ENCODE peak calls at places on chromosome 11, in seven cellular contexts. A, G, V, K, D, R and C are unnamed samples.

GRCh38 chr11:45233804-45234170 is 52.4 kb downstream of the SYT13 start:
- DNase-seq in A (no peak), G (no peak), V (no peak), K (no peak), D (no peak), R (no peak), C (no peak)

GRCh38 chr11:986270-986951 is 50.1 kb downstream of the MUC6 start:
- DNase-seq in A (no peak), G (peak; percentile 35), V (no peak), K (no peak), D (no peak), R (no peak), C (no peak)

GRCh38 chr11:12840871-12841516 is 166.8 kb downstream of the TEAD1 start:
- DNase-seq in A (no peak), G (no peak), V (no peak), K (no peak), D (no peak), R (no peak), C (no peak)

GRCh38 chr11:65204646-65205601 is 23.2 kb downstream of the CAPN1 start:
- DNase-seq in A (peak; percentile 63), G (peak; percentile 57), V (no peak), K (no peak), D (peak; percentile 91), R (no peak), C (no peak)

GRCh38 chr11:57936050-57936418 is 87.6 kb upstream of the OR9Q1 start:
- DNase-seq in A (no peak), G (no peak), V (no peak), K (no peak), D (no peak), R (no peak), C (no peak)

GRCh38 chr11:70502677-70503076 is 104.3 kb downstream of the CTTN start:
- DNase-seq in A (no peak), G (no peak), V (no peak), K (no peak), D (no peak), R (no peak), C (no peak)

GRCh38 chr11:34653851-34654490 is 33.1 kb downstream of the EHF start:
- DNase-seq in A (no peak), G (peak; percentile 89), V (peak; percentile 82), K (peak; percentile 72), D (no peak), R (no peak), C (no peak)

GRCh38 chr11:65121447-65121864 is 478 bp downstream of the FAU start:
- DNase-seq in A (no peak), G (no peak), V (no peak), K (peak; percentile 34), D (no peak), R (no peak), C (no peak)

GRCh38 chr11:61956191-61957027 is 6.3 kb downstream of the BEST1 start:
- DNase-seq in A (no peak), G (no peak), V (no peak), K (no peak), D (no peak), R (no peak), C (no peak)

GRCh38 chr11:73240190-73240781 is 22.2 kb downstream of the P2RY2 start:
- DNase-seq in A (no peak), G (peak; percentile 66), V (peak; percentile 29), K (no peak), D (no peak), R (no peak), C (no peak)

GRCh38 chr11:132312616-132313210 is 942.3 kb downstream of the NTM start:
- DNase-seq in A (no peak), G (no peak), V (no peak), K (no peak), D (peak; percentile 39), R (no peak), C (peak; percentile 45)

GRCh38 chr11:61670626-61671025 is 9.6 kb upstream of the DAGLA start:
- DNase-seq in A (no peak), G (no peak), V (no peak), K (no peak), D (no peak), R (no peak), C (no peak)

GRCh38 chr11:9808943-9809342 is 145.1 kb downstream of the SWAP70 start:
- DNase-seq in A (no peak), G (no peak), V (no peak), K (no peak), D (no peak), R (no peak), C (no peak)

GRCh38 chr11:117730256-117730800 is 66.7 kb downstream of the DSCAML1 start:
- DNase-seq in A (no peak), G (no peak), V (no peak), K (no peak), D (no peak), R (no peak), C (no peak)

GRCh38 chr11:79244175-79244804 is 196.5 kb downstream of the TENM4 start:
- DNase-seq in A (no peak), G (no peak), V (no peak), K (no peak), D (no peak), R (no peak), C (no peak)

GRCh38 chr11:10900686-10901415 is 43.0 kb upstream of the ZBED5 start:
- DNase-seq in A (no peak), G (no peak), V (no peak), K (no peak), D (no peak), R (no peak), C (no peak)

GRCh38 chr11:48020092-48020755 is 39.9 kb downstream of the PTPRJ start:
- DNase-seq in A (no peak), G (no peak), V (no peak), K (no peak), D (no peak), R (no peak), C (no peak)

GRCh38 chr11:32817181-32817842 is 12.4 kb upstream of the PRRG4 start:
- DNase-seq in A (no peak), G (no peak), V (no peak), K (no peak), D (no peak), R (no peak), C (no peak)

GRCh38 chr11:10784229-10785145 is 24.2 kb downstream of the EIF4G2 start:
- DNase-seq in A (no peak), G (no peak), V (no peak), K (no peak), D (no peak), R (no peak), C (no peak)

GRCh38 chr11:88709567-88709966 is 356.2 kb downstream of the GRM5 start:
- DNase-seq in A (no peak), G (peak; percentile 58), V (no peak), K (no peak), D (no peak), R (no peak), C (no peak)

GRCh38 chr11:114782650-114783310 is 104.5 kb downstream of the NXPE2 start:
- DNase-seq in A (no peak), G (no peak), V (no peak), K (no peak), D (no peak), R (no peak), C (no peak)

GRCh38 chr11:118845369-118845768 is 38.3 kb upstream of the CXCR5 start:
- DNase-seq in A (no peak), G (peak; percentile 8), V (no peak), K (no peak), D (peak; percentile 41), R (no peak), C (no peak)

GRCh38 chr11:69965821-69966582 is 112.1 kb upstream of the ANO1 start:
- DNase-seq in A (no peak), G (no peak), V (no peak), K (no peak), D (no peak), R (no peak), C (no peak)

GRCh38 chr11:17822021-17822781 is 87.6 kb downstream of the KCNC1 start:
- DNase-seq in A (no peak), G (no peak), V (no peak), K (no peak), D (no peak), R (no peak), C (no peak)
- H3K27ac ChIP-seq in A (no peak overlapping the region), G (no peak overlapping the region), V (no peak overlapping the region), K (no peak overlapping the region), D (no peak overlapping the region), R (no peak overlapping the region), C (no peak overlapping the region)

GRCh38 chr11:67608486-67608885 is 1.8 kb downstream of the NDUFV1 start:
- DNase-seq in A (no peak), G (no peak), V (no peak), K (no peak), D (no peak), R (no peak), C (no peak)
- H3K4me3 ChIP-seq in A (no peak overlapping the region), G (no peak overlapping the region), V (no peak overlapping the region), K (no peak overlapping the region), D (no peak overlapping the region), R (no peak overlapping the region), C (no peak overlapping the region)

GRCh38 chr11:103582351-103582909 is 454.0 kb upstream of the DDI1 start:
- DNase-seq in A (no peak), G (no peak), V (no peak), K (no peak), D (no peak), R (no peak), C (no peak)
- H3K27me3 ChIP-seq in A (no peaks in the 10 kb centered on the region), G (no peaks in the 10 kb centered on the region), V (no peaks in the 10 kb centered on the region), K (no peaks in the 10 kb centered on the region), D (no peaks in the 10 kb centered on the region), R (no peaks in the 10 kb centered on the region), C (no peaks in the 10 kb centered on the region)

DNA sequence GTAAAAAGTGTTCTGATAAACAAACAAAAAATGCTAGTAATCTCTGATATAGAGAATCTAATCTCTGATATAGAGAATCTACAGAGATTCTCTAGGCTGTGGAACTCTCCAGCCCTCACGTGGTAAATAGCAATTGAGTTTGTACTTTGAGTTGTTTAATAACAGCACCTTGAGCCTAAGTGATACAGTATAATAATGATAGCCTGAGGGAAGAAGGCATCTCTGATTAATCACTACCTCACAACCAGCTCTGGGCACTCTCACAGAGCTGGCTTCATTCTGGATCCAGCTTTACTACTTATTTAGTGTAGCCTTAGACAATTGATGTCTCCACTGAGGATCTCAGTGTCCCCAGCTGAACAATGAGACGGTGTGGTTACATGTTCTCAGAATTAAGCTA is 88.6 kb upstream of the DRD2 start:
- DNase-seq in A (no peak), G (no peak), V (no peak), K (no peak), D (no peak), R (no peak), C (no peak)
- H3K27ac ChIP-seq in A (no peak overlapping the region), G (no peak overlapping the region), V (no peak overlapping the region), K (no peak overlapping the region), D (no peak overlapping the region), R (no peak overlapping the region), C (no peak overlapping the region)

DNA sequence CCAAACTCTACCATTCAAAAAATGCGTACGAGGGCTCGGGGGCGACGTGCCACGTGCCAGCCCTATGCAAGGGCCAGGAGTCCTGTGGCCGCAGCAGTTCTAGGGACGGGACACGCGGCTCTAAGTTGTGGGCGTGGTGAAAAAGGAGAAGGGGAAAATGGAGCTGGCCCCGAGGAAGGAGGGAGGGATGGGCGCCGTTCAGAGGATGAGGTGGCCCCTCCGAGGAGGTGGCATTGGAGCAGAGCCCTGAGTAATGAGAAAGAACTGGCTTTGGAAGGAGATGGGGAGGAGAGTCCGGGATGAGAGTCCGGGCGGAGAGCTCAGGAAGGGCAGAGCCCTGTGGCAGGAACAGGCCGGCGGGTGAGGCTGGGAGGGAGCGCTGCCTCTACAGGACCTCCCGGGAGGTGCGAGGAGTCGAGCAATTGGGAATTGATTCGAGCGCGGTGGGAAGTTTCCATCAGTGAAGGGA is 21.0 kb downstream of the OTUB1 start:
- DNase-seq in A (no peak), G (peak; percentile 52), V (no peak), K (no peak), D (peak; percentile 40), R (no peak), C (no peak)
- H3K4me3 ChIP-seq in A (peak overlapping the region; percentile 41), G (no peak overlapping the region), V (no peak overlapping the region), K (peak overlapping the region; percentile 13), D (no peak overlapping the region), R (peak overlapping the region; percentile 60), C (peak overlapping the region; percentile 15)